ENCODE peak calls at places on chromosome X, in nine cellular contexts. V, R, F, U, G, W, Z, E and B are unnamed samples.

GRCh38 chrX:23317799-23318724 is 16.6 kb upstream of the PTCHD1 start:
- DNase-seq in V (peak; percentile 48), R (no peak), F (peak; percentile 69), U (peak; percentile 5), G (peak; percentile 29), W (peak; percentile 10), Z (no peak), E (peak; percentile 19), B (no peak)

GRCh38 chrX:133046601-133047000 is 50.3 kb downstream of the USP26 start:
- DNase-seq in V (no peak), R (no peak), F (no peak), U (no peak), G (no peak), W (no peak), Z (no peak), E (no peak), B (no peak)

GRCh38 chrX:129549124-129549523 is 9.1 kb downstream of the OCRL start:
- DNase-seq in V (no peak), R (no peak), F (no peak), U (no peak), G (no peak), W (no peak), Z (no peak), E (no peak), B (no peak)

GRCh38 chrX:22109442-22109841 is 77.3 kb downstream of the PHEX start:
- DNase-seq in V (no peak), R (no peak), F (no peak), U (peak; percentile 88), G (no peak), W (no peak), Z (no peak), E (no peak), B (no peak)

GRCh38 chrX:71163010-71163409 is 18.4 kb downstream of the NLGN3 start:
- DNase-seq in V (no peak), R (no peak), F (no peak), U (no peak), G (no peak), W (no peak), Z (no peak), E (no peak), B (peak; percentile 73)

GRCh38 chrX:16826207-16826606 is 39.9 kb downstream of the TXLNG start:
- DNase-seq in V (peak; percentile 44), R (no peak), F (no peak), U (peak; percentile 35), G (no peak), W (peak; percentile 4), Z (no peak), E (peak; percentile 23), B (no peak)

GRCh38 chrX:47278684-47279083 is 45.9 kb downstream of the USP11 start:
- DNase-seq in V (no peak), R (no peak), F (no peak), U (peak; percentile 37), G (no peak), W (no peak), Z (no peak), E (no peak), B (no peak)

GRCh38 chrX:2703991-2704369 is 12.9 kb downstream of the CD99 start:
- DNase-seq in V (no peak), R (peak; percentile 58), F (no peak), U (no peak), G (no peak), W (no peak), Z (peak; percentile 62), E (no peak), B (no peak)

GRCh38 chrX:19765628-19766027 is 121.8 kb downstream of the SH3KBP1 start:
- DNase-seq in V (no peak), R (no peak), F (no peak), U (no peak), G (no peak), W (no peak), Z (no peak), E (no peak), B (no peak)

GRCh38 chrX:7225338-7225737 is 77.4 kb upstream of the PUDP start:
- DNase-seq in V (no peak), R (no peak), F (no peak), U (no peak), G (no peak), W (no peak), Z (no peak), E (no peak), B (no peak)

GRCh38 chrX:45668686-45669443 is 468.2 kb upstream of the DIPK2B start:
- DNase-seq in V (no peak), R (no peak), F (no peak), U (peak; percentile 41), G (no peak), W (no peak), Z (no peak), E (no peak), B (no peak)

GRCh38 chrX:15903186-15903681 is 48.6 kb upstream of the AP1S2 start:
- DNase-seq in V (peak; percentile 55), R (no peak), F (no peak), U (no peak), G (peak; percentile 23), W (no peak), Z (no peak), E (peak; percentile 73), B (no peak)

GRCh38 chrX:16628954-16629595 is 20.9 kb upstream of the S100G start:
- DNase-seq in V (no peak), R (no peak), F (peak; percentile 23), U (no peak), G (no peak), W (no peak), Z (no peak), E (no peak), B (no peak)

GRCh38 chrX:46649421-46650260 is 76.1 kb downstream of the CHST7 start:
- DNase-seq in V (no peak), R (no peak), F (no peak), U (no peak), G (no peak), W (no peak), Z (peak; percentile 32), E (no peak), B (no peak)

GRCh38 chrX:132409780-132410556 is 78.9 kb downstream of the MBNL3 start:
- DNase-seq in V (peak; percentile 10), R (no peak), F (no peak), U (no peak), G (no peak), W (no peak), Z (no peak), E (no peak), B (no peak)

GRCh38 chrX:136814847-136815634 is 34.3 kb upstream of the ARHGEF6 start:
- DNase-seq in V (no peak), R (no peak), F (no peak), U (no peak), G (no peak), W (no peak), Z (no peak), E (no peak), B (no peak)

GRCh38 chrX:11786862-11787261 is 28.8 kb downstream of the MSL3 start:
- DNase-seq in V (no peak), R (no peak), F (no peak), U (no peak), G (no peak), W (no peak), Z (no peak), E (no peak), B (no peak)

GRCh38 chrX:320126-320783 is 1.7 kb upstream of the GTPBP6 start:
- DNase-seq in V (no peak), R (peak; percentile 41), F (no peak), U (no peak), G (no peak), W (no peak), Z (peak; percentile 26), E (no peak), B (peak; percentile 78)

GRCh38 chrX:23981222-23981621 is 45.8 kb downstream of the KLHL15 start:
- DNase-seq in V (no peak), R (no peak), F (no peak), U (no peak), G (no peak), W (no peak), Z (no peak), E (no peak), B (no peak)